ENCODE peak calls at places on chromosomes 12 and 14, in seven cellular contexts. One of them, this sample, is unnamed.

GRCh38 chr12:132133952-132134652 is 10.0 kb downstream of the DDX51 start:
- DNase-seq in IMR-90: no peak
- DNase-seq in psoas muscle: peak; percentile 42
- DNase-seq in colonic mucosa: no peak
- DNase-seq in K562: peak; percentile 40
- DNase-seq in CD8-positive, alpha-beta T cell: no peak
- DNase-seq in spleen: peak; percentile 69
- DNase-seq in this sample: no peak

GRCh38 chr12:120012067-120012621 is 23.1 kb downstream of the BICDL1 start:
- DNase-seq in spleen: no peak
- DNase-seq in K562: peak; percentile 32
- DNase-seq in colonic mucosa: no peak
- DNase-seq in psoas muscle: no peak
- DNase-seq in IMR-90: peak; percentile 1
- DNase-seq in CD8-positive, alpha-beta T cell: peak; percentile 51
- DNase-seq in this sample: no peak

GRCh38 chr12:29066061-29066588 is 83.0 kb upstream of the FAR2 start:
- DNase-seq in colonic mucosa: no peak
- DNase-seq in K562: no peak
- DNase-seq in IMR-90: peak; percentile 50
- DNase-seq in spleen: no peak
- DNase-seq in psoas muscle: no peak
- DNase-seq in CD8-positive, alpha-beta T cell: no peak
- DNase-seq in this sample: no peak

GRCh38 chr12:46071769-46072624 is 81.6 kb upstream of the SCAF11 start:
- DNase-seq in K562: peak; percentile 62
- DNase-seq in CD8-positive, alpha-beta T cell: peak; percentile 39
- DNase-seq in IMR-90: peak; percentile 71
- DNase-seq in colonic mucosa: peak; percentile 83
- DNase-seq in spleen: peak; percentile 83
- DNase-seq in psoas muscle: peak; percentile 59
- DNase-seq in this sample: peak; percentile 69

GRCh38 chr12:85798122-85798521 is 38.1 kb downstream of the RASSF9 start:
- DNase-seq in psoas muscle: no peak
- DNase-seq in colonic mucosa: no peak
- DNase-seq in IMR-90: no peak
- DNase-seq in CD8-positive, alpha-beta T cell: no peak
- DNase-seq in K562: no peak
- DNase-seq in spleen: no peak
- DNase-seq in this sample: no peak

GRCh38 chr12:27426743-27427142 is 19.8 kb upstream of the SMCO2 start:
- DNase-seq in K562: no peak
- DNase-seq in CD8-positive, alpha-beta T cell: no peak
- DNase-seq in IMR-90: no peak
- DNase-seq in spleen: no peak
- DNase-seq in psoas muscle: no peak
- DNase-seq in colonic mucosa: no peak
- DNase-seq in this sample: no peak

GRCh38 chr14:58731465-58732330 is 93.9 kb downstream of the DACT1 start:
- DNase-seq in psoas muscle: no peak
- DNase-seq in colonic mucosa: no peak
- DNase-seq in IMR-90: peak; percentile 99
- DNase-seq in CD8-positive, alpha-beta T cell: no peak
- DNase-seq in K562: no peak
- DNase-seq in spleen: no peak
- DNase-seq in this sample: no peak

GRCh38 chr12:5333096-5333495 is 98.8 kb upstream of the NTF3 start:
- DNase-seq in CD8-positive, alpha-beta T cell: no peak
- DNase-seq in K562: peak; percentile 25
- DNase-seq in IMR-90: no peak
- DNase-seq in spleen: no peak
- DNase-seq in psoas muscle: peak; percentile 61
- DNase-seq in colonic mucosa: no peak
- DNase-seq in this sample: no peak

GRCh38 chr12:23536293-23536692 is 413.2 kb downstream of the SOX5 start:
- DNase-seq in colonic mucosa: no peak
- DNase-seq in K562: no peak
- DNase-seq in psoas muscle: no peak
- DNase-seq in CD8-positive, alpha-beta T cell: no peak
- DNase-seq in IMR-90: no peak
- DNase-seq in spleen: peak; percentile 85
- DNase-seq in this sample: no peak

GRCh38 chr14:37172024-37172869 is at the start of gene SLC25A21:
- DNase-seq in spleen: peak; percentile 77
- DNase-seq in colonic mucosa: peak; percentile 74
- DNase-seq in K562: peak; percentile 63
- DNase-seq in psoas muscle: peak; percentile 84
- DNase-seq in CD8-positive, alpha-beta T cell: no peak
- DNase-seq in IMR-90: peak; percentile 82
- DNase-seq in this sample: peak; percentile 77

GRCh38 chr12:121154793-121155375 is 22.2 kb downstream of the P2RX7 start:
- DNase-seq in psoas muscle: no peak
- DNase-seq in CD8-positive, alpha-beta T cell: no peak
- DNase-seq in IMR-90: no peak
- DNase-seq in spleen: no peak
- DNase-seq in K562: no peak
- DNase-seq in colonic mucosa: no peak
- DNase-seq in this sample: no peak

GRCh38 chr12:66572845-66573244 is 106.0 kb downstream of the GRIP1 start:
- DNase-seq in IMR-90: no peak
- DNase-seq in spleen: no peak
- DNase-seq in psoas muscle: no peak
- DNase-seq in K562: no peak
- DNase-seq in CD8-positive, alpha-beta T cell: no peak
- DNase-seq in colonic mucosa: no peak
- DNase-seq in this sample: no peak

GRCh38 chr12:3490848-3491382 is at the start of gene PRMT8:
- DNase-seq in psoas muscle: no peak
- DNase-seq in spleen: no peak
- DNase-seq in colonic mucosa: no peak
- DNase-seq in CD8-positive, alpha-beta T cell: no peak
- DNase-seq in IMR-90: no peak
- DNase-seq in K562: no peak
- DNase-seq in this sample: no peak

GRCh38 chr14:41506552-41506951 is 100.1 kb upstream of the LRFN5 start:
- DNase-seq in psoas muscle: no peak
- DNase-seq in colonic mucosa: no peak
- DNase-seq in spleen: no peak
- DNase-seq in IMR-90: no peak
- DNase-seq in K562: no peak
- DNase-seq in CD8-positive, alpha-beta T cell: no peak
- DNase-seq in this sample: no peak

GRCh38 chr14:95935228-95935822 is 58.7 kb downstream of the TUNAR start:
- DNase-seq in IMR-90: peak; percentile 41
- DNase-seq in K562: no peak
- DNase-seq in colonic mucosa: no peak
- DNase-seq in CD8-positive, alpha-beta T cell: no peak
- DNase-seq in psoas muscle: no peak
- DNase-seq in spleen: no peak
- DNase-seq in this sample: no peak

GRCh38 chr14:73269729-73270651 is 32.7 kb downstream of the PAPLN start:
- DNase-seq in psoas muscle: peak; percentile 75
- DNase-seq in colonic mucosa: peak; percentile 30
- DNase-seq in spleen: peak; percentile 89
- DNase-seq in IMR-90: peak; percentile 18
- DNase-seq in CD8-positive, alpha-beta T cell: no peak
- DNase-seq in K562: no peak
- DNase-seq in this sample: peak; percentile 61

GRCh38 chr14:36942522-36943245 is 229.7 kb downstream of the SLC25A21 start:
- DNase-seq in spleen: no peak
- DNase-seq in IMR-90: peak; percentile 48
- DNase-seq in K562: no peak
- DNase-seq in CD8-positive, alpha-beta T cell: no peak
- DNase-seq in colonic mucosa: no peak
- DNase-seq in psoas muscle: no peak
- DNase-seq in this sample: no peak

GRCh38 chr12:105961821-105962671 is 176.7 kb downstream of the NUAK1 start:
- DNase-seq in IMR-90: peak; percentile 31
- DNase-seq in CD8-positive, alpha-beta T cell: no peak
- DNase-seq in colonic mucosa: no peak
- DNase-seq in psoas muscle: no peak
- DNase-seq in K562: no peak
- DNase-seq in spleen: no peak
- DNase-seq in this sample: no peak

GRCh38 chr12:122986258-122986871 is 5.9 kb downstream of the ARL6IP4 start:
- DNase-seq in IMR-90: no peak
- DNase-seq in psoas muscle: peak; percentile 49
- DNase-seq in colonic mucosa: no peak
- DNase-seq in CD8-positive, alpha-beta T cell: no peak
- DNase-seq in spleen: peak; percentile 81
- DNase-seq in K562: no peak
- DNase-seq in this sample: no peak

GRCh38 chr14:35991356-35991755 is 165.2 kb downstream of the BRMS1L start:
- DNase-seq in K562: no peak
- DNase-seq in psoas muscle: no peak
- DNase-seq in spleen: no peak
- DNase-seq in colonic mucosa: no peak
- DNase-seq in CD8-positive, alpha-beta T cell: no peak
- DNase-seq in IMR-90: no peak
- DNase-seq in this sample: no peak

GRCh38 chr12:1796515-1797010 is 23.8 kb upstream of the LRTM2 start:
- DNase-seq in spleen: peak; percentile 93
- DNase-seq in psoas muscle: peak; percentile 73
- DNase-seq in K562: no peak
- DNase-seq in colonic mucosa: peak; percentile 57
- DNase-seq in CD8-positive, alpha-beta T cell: peak; percentile 43
- DNase-seq in IMR-90: no peak
- DNase-seq in this sample: peak; percentile 70

GRCh38 chr12:32201996-32202395 is 95.3 kb downstream of the BICD1 start:
- DNase-seq in K562: no peak
- DNase-seq in CD8-positive, alpha-beta T cell: no peak
- DNase-seq in spleen: no peak
- DNase-seq in colonic mucosa: no peak
- DNase-seq in IMR-90: no peak
- DNase-seq in psoas muscle: peak; percentile 48
- DNase-seq in this sample: no peak

GRCh38 chr14:24960816-24961215 is 89.1 kb downstream of the STXBP6 start:
- DNase-seq in psoas muscle: no peak
- DNase-seq in IMR-90: peak; percentile 88
- DNase-seq in K562: no peak
- DNase-seq in spleen: no peak
- DNase-seq in CD8-positive, alpha-beta T cell: no peak
- DNase-seq in colonic mucosa: no peak
- DNase-seq in this sample: no peak

GRCh38 chr14:58808828-58809227 is 171.1 kb downstream of the DACT1 start:
- DNase-seq in spleen: no peak
- DNase-seq in CD8-positive, alpha-beta T cell: no peak
- DNase-seq in colonic mucosa: peak; percentile 31
- DNase-seq in psoas muscle: no peak
- DNase-seq in IMR-90: peak; percentile 43
- DNase-seq in K562: no peak
- DNase-seq in this sample: peak; percentile 24

GRCh38 chr12:843609-844008 is 91.2 kb downstream of the WNK1 start:
- DNase-seq in K562: no peak
- DNase-seq in spleen: no peak
- DNase-seq in colonic mucosa: no peak
- DNase-seq in IMR-90: peak; percentile 55
- DNase-seq in psoas muscle: no peak
- DNase-seq in CD8-positive, alpha-beta T cell: no peak
- DNase-seq in this sample: no peak

GRCh38 chr12:13277278-13277677 is 80.8 kb downstream of the EMP1 start:
- DNase-seq in CD8-positive, alpha-beta T cell: no peak
- DNase-seq in IMR-90: no peak
- DNase-seq in K562: no peak
- DNase-seq in spleen: no peak
- DNase-seq in psoas muscle: no peak
- DNase-seq in colonic mucosa: no peak
- DNase-seq in this sample: no peak

GRCh38 chr12:58310368-58310767 is 369.0 kb downstream of the ATP23 start:
- DNase-seq in psoas muscle: no peak
- DNase-seq in colonic mucosa: no peak
- DNase-seq in K562: no peak
- DNase-seq in IMR-90: peak; percentile 78
- DNase-seq in spleen: no peak
- DNase-seq in CD8-positive, alpha-beta T cell: no peak
- DNase-seq in this sample: no peak

GRCh38 chr12:68291396-68292036 is 38.1 kb upstream of the IL22 start:
- DNase-seq in psoas muscle: no peak
- DNase-seq in IMR-90: no peak
- DNase-seq in colonic mucosa: no peak
- DNase-seq in spleen: no peak
- DNase-seq in CD8-positive, alpha-beta T cell: no peak
- DNase-seq in K562: no peak
- DNase-seq in this sample: no peak

GRCh38 chr12:91332305-91332704 is 149.7 kb upstream of the DCN start:
- DNase-seq in spleen: no peak
- DNase-seq in K562: no peak
- DNase-seq in CD8-positive, alpha-beta T cell: no peak
- DNase-seq in colonic mucosa: no peak
- DNase-seq in psoas muscle: no peak
- DNase-seq in IMR-90: peak; percentile 34
- DNase-seq in this sample: no peak

GRCh38 chr12:34625116-34625515 is 602.8 kb downstream of the ALG10 start:
- DNase-seq in colonic mucosa: no peak
- DNase-seq in spleen: no peak
- DNase-seq in K562: no peak
- DNase-seq in psoas muscle: no peak
- DNase-seq in CD8-positive, alpha-beta T cell: no peak
- DNase-seq in IMR-90: no peak
- DNase-seq in this sample: no peak

GRCh38 chr12:34626363-34627157 is 604.3 kb downstream of the ALG10 start:
- DNase-seq in IMR-90: no peak
- DNase-seq in K562: no peak
- DNase-seq in psoas muscle: no peak
- DNase-seq in spleen: no peak
- DNase-seq in colonic mucosa: no peak
- DNase-seq in CD8-positive, alpha-beta T cell: no peak
- DNase-seq in this sample: no peak
- H3K9me3 ChIP-seq in IMR-90: no peaks in the 10 kb centered on the region
- H3K9me3 ChIP-seq in K562: no peaks in the 10 kb centered on the region
- H3K9me3 ChIP-seq in psoas muscle: peaks cover under 1% of the 10 kb centered on the region
- H3K9me3 ChIP-seq in spleen: peaks cover 4% of the 10 kb centered on the region
- H3K9me3 ChIP-seq in colonic mucosa: no peaks in the 10 kb centered on the region
- H3K9me3 ChIP-seq in CD8-positive, alpha-beta T cell: no peaks in the 10 kb centered on the region
- H3K9me3 ChIP-seq in this sample: no peaks in the 10 kb centered on the region

GRCh38 chr12:100128509-100128908 is 14.2 kb downstream of the BLTP3B start:
- DNase-seq in colonic mucosa: peak; percentile 31
- DNase-seq in IMR-90: peak; percentile 41
- DNase-seq in psoas muscle: no peak
- DNase-seq in spleen: no peak
- DNase-seq in K562: peak; percentile 31
- DNase-seq in CD8-positive, alpha-beta T cell: no peak
- DNase-seq in this sample: no peak
- TF ChIP-seq CTCF in colonic mucosa: no peak
- TF ChIP-seq CTCF in IMR-90: peak; percentile 40
- TF ChIP-seq CTCF in psoas muscle: peak; percentile 30
- TF ChIP-seq CTCF in spleen: peak; percentile 7
- TF ChIP-seq CTCF in K562: peak; percentile 54
- TF ChIP-seq CTCF in CD8-positive, alpha-beta T cell: no peak
- TF ChIP-seq CTCF in this sample: no peak

GRCh38 chr14:50954811-50955372 is 10.6 kb upstream of the PYGL start:
- DNase-seq in CD8-positive, alpha-beta T cell: no peak
- DNase-seq in spleen: no peak
- DNase-seq in psoas muscle: no peak
- DNase-seq in IMR-90: peak; percentile 79
- DNase-seq in colonic mucosa: no peak
- DNase-seq in K562: peak; percentile 19
- DNase-seq in this sample: no peak
- H3K4me1 ChIP-seq in CD8-positive, alpha-beta T cell: no peaks in the 10 kb centered on the region
- H3K4me1 ChIP-seq in spleen: peaks cover 26% of the 10 kb centered on the region
- H3K4me1 ChIP-seq in psoas muscle: peaks cover 8% of the 10 kb centered on the region
- H3K4me1 ChIP-seq in IMR-90: peaks cover 4% of the 10 kb centered on the region
- H3K4me1 ChIP-seq in colonic mucosa: no peaks in the 10 kb centered on the region
- H3K4me1 ChIP-seq in K562: peaks cover 12% of the 10 kb centered on the region
- H3K4me1 ChIP-seq in this sample: no peaks in the 10 kb centered on the region

GRCh38 chr14:105913861-105914260 is 387.5 kb downstream of the TMEM121 start:
- DNase-seq in spleen: peak; percentile 56
- DNase-seq in CD8-positive, alpha-beta T cell: no peak
- DNase-seq in IMR-90: no peak
- DNase-seq in colonic mucosa: no peak
- DNase-seq in psoas muscle: peak; percentile 25
- DNase-seq in K562: no peak
- DNase-seq in this sample: peak; percentile 37
- H3K9me3 ChIP-seq in spleen: no peaks in the 10 kb centered on the region
- H3K9me3 ChIP-seq in CD8-positive, alpha-beta T cell: no peaks in the 10 kb centered on the region
- H3K9me3 ChIP-seq in IMR-90: peaks cover 37% of the 10 kb centered on the region
- H3K9me3 ChIP-seq in colonic mucosa: no peaks in the 10 kb centered on the region
- H3K9me3 ChIP-seq in psoas muscle: peaks cover 3% of the 10 kb centered on the region
- H3K9me3 ChIP-seq in K562: no peaks in the 10 kb centered on the region
- H3K9me3 ChIP-seq in this sample: no peaks in the 10 kb centered on the region

This sample was measured in right lobe of liver.